ENCODE peak calls at places on chromosomes 13 and 19, in six cellular contexts. V is PC-3, N is neural progenitor cell, T is HCT116, H is hepatocyte, B is MM.1S. L is an unnamed sample.
A peak's percentile ranks its signal among the peaks of the same experiment; 100 is the strongest.

GRCh38 chr19:32318884-32319520 is 26.4 kb upstream of the ZNF507 start:
- DNase-seq in V (peak; percentile 23), N (peak; percentile 76), T (peak; percentile 8), H (peak; percentile 39), B (no peak), L (peak; percentile 34)

GRCh38 chr13:60134376-60134775 is 29.4 kb downstream of the DIAPH3 start:
- DNase-seq in V (no peak), N (peak; percentile 43), T (no peak), H (no peak), B (no peak), L (no peak)

GRCh38 chr19:8338835-8339234 is 4.2 kb downstream of the KANK3 start:
- DNase-seq in V (no peak), N (no peak), T (no peak), H (no peak), B (no peak), L (no peak)

GRCh38 chr19:13095934-13096890 is 6.4 kb downstream of the LYL1 start:
- DNase-seq in V (peak; percentile 46), N (peak; percentile 90), T (no peak), H (peak; percentile 65), B (no peak), L (no peak)

GRCh38 chr13:101417043-101417406 is 717 bp upstream of the NALCN start:
- DNase-seq in V (peak; percentile 91), N (peak; percentile 9), T (no peak), H (no peak), B (no peak), L (peak; percentile 63)

GRCh38 chr13:98103942-98104880 is 38.7 kb upstream of the FARP1 start:
- DNase-seq in V (peak; percentile 17), N (no peak), T (no peak), H (no peak), B (no peak), L (peak; percentile 46)

GRCh38 chr19:18799389-18799970 is 8.4 kb upstream of the COMP start:
- DNase-seq in V (no peak), N (no peak), T (no peak), H (no peak), B (no peak), L (no peak)

GRCh38 chr13:109163052-109163413 is 533.6 kb downstream of the MYO16 start:
- DNase-seq in V (no peak), N (no peak), T (no peak), H (no peak), B (no peak), L (peak; percentile 30)

GRCh38 chr19:39679056-39679790 is 23.5 kb downstream of the LGALS16 start:
- DNase-seq in V (no peak), N (no peak), T (no peak), H (no peak), B (peak; percentile 81), L (no peak)

GRCh38 chr13:109422163-109422562 is 364.2 kb downstream of the IRS2 start:
- DNase-seq in V (no peak), N (no peak), T (no peak), H (no peak), B (peak; percentile 56), L (no peak)

GRCh38 chr13:101146101-101146898 is 270.0 kb downstream of the NALCN start:
- DNase-seq in V (peak; percentile 52), N (no peak), T (no peak), H (no peak), B (no peak), L (no peak)

GRCh38 chr19:43478323-43478722 is 12.9 kb upstream of the LYPD3 start:
- DNase-seq in V (no peak), N (no peak), T (no peak), H (no peak), B (no peak), L (no peak)
- TF ChIP-seq EZH2phosphoT487 in V (no peak), N (no peak), T (no peak), H (no peak), B (no peak), L (no peak)

GRCh38 chr13:27962128-27962841 is 6.8 kb downstream of the CDX2 start:
- DNase-seq in V (no peak), N (peak; percentile 45), T (no peak), H (peak; percentile 80), B (no peak), L (no peak)
- TF ChIP-seq EZH2 in V (no peak), N (no peak), T (no peak), H (no peak), B (no peak), L (no peak)

GRCh38 chr19:54704928-54705327 is 19.3 kb upstream of the KIR3DL3 start:
- DNase-seq in V (no peak), N (no peak), T (no peak), H (no peak), B (no peak), L (no peak)
- H3K9me3 ChIP-seq in V (no peaks in the 10 kb centered on the region), N (peaks cover 3% of the 10 kb centered on the region), T (no peaks in the 10 kb centered on the region), H (no peaks in the 10 kb centered on the region), B (no peaks in the 10 kb centered on the region), L (no peaks in the 10 kb centered on the region)

DNA sequence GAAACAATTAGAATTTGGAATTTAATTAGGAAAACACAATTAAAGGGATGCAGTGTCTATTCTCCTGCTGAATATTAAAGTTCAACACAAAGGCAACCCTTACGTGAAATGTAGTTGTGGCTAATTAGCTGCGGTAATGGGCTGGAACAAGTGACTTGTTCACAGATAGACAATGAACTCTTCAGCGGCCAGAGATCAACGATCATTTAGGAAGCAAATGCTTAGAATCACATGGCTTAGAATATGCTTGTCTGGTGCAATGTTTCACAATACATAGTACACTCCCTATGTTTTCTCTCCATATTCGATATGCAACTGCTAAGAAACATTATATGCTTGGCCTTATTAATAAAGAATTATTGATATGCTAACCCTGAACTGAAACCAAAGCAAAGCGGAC is 25.8 kb upstream of the MTUS2 start:
- DNase-seq in V (no peak), N (no peak), T (no peak), H (no peak), B (no peak), L (no peak)
- TF ChIP-seq EZH2phosphoT487 in V (no peak), N (no peak), T (no peak), H (no peak), B (no peak), L (no peak)

GRCh38 chr19:41993612-41994483 is at the start of gene ATP1A3:
- DNase-seq in V (peak; percentile 57), N (peak; percentile 93), T (peak; percentile 31), H (peak; percentile 52), B (peak; percentile 66), L (peak; percentile 81)
- TF ChIP-seq EZH2 in V (no peak), N (peak; percentile 60), T (no peak), H (peak; percentile 42), B (no peak), L (no peak)

GRCh38 chr19:52148256-52148655 is 8.5 kb upstream of the ZNF616 start:
- DNase-seq in V (no peak), N (no peak), T (no peak), H (no peak), B (no peak), L (no peak)
- H3K9me3 ChIP-seq in V (peaks cover 62% of the 10 kb centered on the region), N (peaks cover 17% of the 10 kb centered on the region), T (peaks cover 14% of the 10 kb centered on the region), H (peaks cover 27% of the 10 kb centered on the region), B (no peaks in the 10 kb centered on the region), L (no peaks in the 10 kb centered on the region)

DNA sequence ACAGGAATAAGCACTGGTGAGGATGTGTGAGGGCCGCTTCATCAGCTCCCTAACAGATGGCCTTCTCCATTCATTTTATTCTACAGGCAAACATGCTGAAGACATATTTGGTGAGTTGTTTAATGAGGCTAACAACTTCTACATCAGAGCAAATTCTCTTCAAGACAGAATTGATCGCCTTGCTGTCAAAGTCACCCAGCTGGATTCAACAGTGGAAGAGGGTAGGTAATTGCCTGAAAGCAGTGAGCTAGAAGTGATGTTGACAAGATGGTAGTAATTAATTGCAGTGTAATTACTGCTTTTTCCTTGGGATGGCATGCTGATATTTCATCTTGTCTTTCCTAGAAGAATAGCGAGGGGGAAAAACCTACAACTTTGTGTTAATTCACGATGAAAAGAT is 95.6 kb downstream of the GPR12 start:
- DNase-seq in V (no peak), N (no peak), T (no peak), H (no peak), B (no peak), L (no peak)
- TF ChIP-seq EZH2phosphoT487 in V (no peak), N (no peak), T (no peak), H (no peak), B (no peak), L (no peak)

GRCh38 chr13:51776179-51776578 is 27.8 kb downstream of the DHRS12 start:
- DNase-seq in V (no peak), N (no peak), T (no peak), H (no peak), B (no peak), L (peak; percentile 24)
- TF ChIP-seq EZH2 in V (no peak), N (no peak), T (no peak), H (no peak), B (no peak), L (no peak)

GRCh38 chr19:16375936-16376185 is 51.2 kb downstream of the KLF2 start:
- DNase-seq in V (no peak), N (no peak), T (no peak), H (no peak), B (no peak), L (no peak)
- H3K9me3 ChIP-seq in V (no peaks in the 10 kb centered on the region), N (no peaks in the 10 kb centered on the region), T (no peaks in the 10 kb centered on the region), H (no peaks in the 10 kb centered on the region), B (no peaks in the 10 kb centered on the region), L (no peaks in the 10 kb centered on the region)

L was measured in GM23248.